ENCODE peak calls at places on chromosomes 4 and X, in nine cellular contexts. K is A549, J is GM23338, B is GM12878, Q is K562, C is HepG2, G is SK-N-SH, Y is Panc1, V is HL-60. D is an unnamed sample.

GRCh38 chrX:152817082-152817744 is 13.3 kb downstream of the CETN2 start:
- DNase-seq in K (peak), J (peak), B (no peak), Q (peak), C (no peak), G (peak), Y (no peak), V (no peak), D (no peak)

GRCh38 chr4:108762559-108763225 is at the start of gene ETNPPL:
- DNase-seq in K (peak), J (peak), B (no peak), Q (no peak), C (peak), G (peak), Y (no peak), V (peak), D (no peak)

GRCh38 chr4:150369434-150370141 is 212.4 kb upstream of the MAB21L2 start:
- DNase-seq in K (no peak), J (no peak), B (no peak), Q (no peak), C (no peak), G (no peak), Y (no peak), V (no peak), D (no peak)

GRCh38 chr4:142824368-142824767 is 21.7 kb downstream of the INPP4B start:
- DNase-seq in K (no peak), J (no peak), B (no peak), Q (no peak), C (no peak), G (no peak), Y (no peak), V (no peak), D (no peak)

GRCh38 chr4:24394041-24394440 is 190.3 kb downstream of the DHX15 start:
- DNase-seq in K (no peak), J (peak), B (no peak), Q (no peak), C (no peak), G (no peak), Y (no peak), V (no peak), D (no peak)

GRCh38 chrX:131827935-131828334 is 195.2 kb upstream of the STK26 start:
- DNase-seq in K (peak), J (peak), B (peak), Q (peak), C (no peak), G (peak), Y (no peak), V (peak), D (no peak)

GRCh38 chrX:53048169-53049126 is at the start of gene GPR173:
- DNase-seq in K (no peak), J (peak), B (no peak), Q (no peak), C (no peak), G (peak), Y (no peak), V (no peak), D (no peak)

GRCh38 chrX:65596270-65596669 is 61.7 kb upstream of the LAS1L start:
- DNase-seq in K (no peak), J (no peak), B (peak), Q (no peak), C (no peak), G (no peak), Y (no peak), V (peak), D (no peak)

GRCh38 chr4:19961092-19961491 is 290.6 kb upstream of the SLIT2 start:
- DNase-seq in K (no peak), J (no peak), B (no peak), Q (no peak), C (no peak), G (no peak), Y (no peak), V (no peak), D (no peak)

GRCh38 chr4:177222776-177223175 is 86.9 kb upstream of the NEIL3 start:
- DNase-seq in K (no peak), J (no peak), B (no peak), Q (no peak), C (no peak), G (no peak), Y (no peak), V (no peak), D (no peak)
- TF ChIP-seq REST in K (no peak), J (no peak), B (no peak), Q (no peak), C (no peak), G (no peak), Y (no peak), V (no peak), D (no peak)

GRCh38 chrX:109925656-109926055 is 77.3 kb upstream of the TMEM164 start:
- DNase-seq in K (no peak), J (no peak), B (no peak), Q (no peak), C (no peak), G (no peak), Y (no peak), V (no peak), D (no peak)

GRCh38 chrX:109926118-109926517 is 76.8 kb upstream of the TMEM164 start:
- DNase-seq in K (no peak), J (no peak), B (no peak), Q (no peak), C (no peak), G (no peak), Y (no peak), V (no peak), D (no peak)

GRCh38 chrX:109928596-109929335 is 74.1 kb upstream of the TMEM164 start:
- DNase-seq in K (no peak), J (no peak), B (no peak), Q (no peak), C (no peak), G (no peak), Y (no peak), V (no peak), D (no peak)

GRCh38 chrX:109927663-109928273 is 75.1 kb upstream of the TMEM164 start:
- DNase-seq in K (no peak), J (no peak), B (no peak), Q (no peak), C (no peak), G (no peak), Y (no peak), V (no peak), D (no peak)

DNA sequence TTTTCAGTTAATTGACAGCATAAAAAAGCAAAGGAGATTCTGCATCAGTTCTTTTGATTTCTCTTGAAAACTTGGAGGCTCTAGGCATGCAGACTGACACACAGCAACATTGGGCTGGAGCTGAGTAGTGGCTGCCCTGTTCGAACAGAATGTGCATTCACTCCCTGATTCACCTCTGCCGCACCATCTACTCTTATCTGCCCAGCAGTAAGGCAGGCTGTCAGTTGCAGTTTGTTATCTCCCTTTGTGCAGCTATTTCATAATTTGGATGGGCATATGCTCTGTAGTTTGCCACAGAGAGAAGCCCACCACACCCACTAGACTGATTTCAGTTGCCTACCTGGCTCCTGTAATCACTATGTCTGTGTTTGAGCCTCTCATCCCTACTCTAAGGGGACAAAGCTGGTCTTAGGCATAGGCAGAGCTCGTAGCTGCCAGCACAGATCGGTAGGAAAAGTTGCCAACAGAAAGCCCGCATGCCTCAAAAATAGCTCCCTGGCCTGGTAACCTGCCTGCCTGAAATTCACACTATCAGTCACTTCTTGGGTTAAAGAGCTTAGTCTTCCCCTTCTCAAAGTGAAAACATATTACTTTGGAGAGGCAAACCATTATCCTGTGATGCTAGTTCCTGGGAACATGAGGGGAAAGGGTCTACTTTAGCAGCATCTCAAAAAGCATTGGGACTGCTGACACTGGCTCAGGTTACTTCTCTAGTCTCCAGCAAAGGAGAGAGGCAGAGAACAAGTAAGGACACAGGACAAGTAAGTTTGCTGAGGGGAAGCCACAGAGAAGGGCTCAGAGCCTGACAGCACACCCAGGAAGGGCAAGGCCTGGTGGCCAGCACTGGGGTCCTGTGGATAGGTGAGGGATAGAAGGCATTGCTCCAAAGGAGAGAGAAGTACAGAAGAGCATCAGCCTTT is 75.9 kb upstream of the TMEM164 start:
- DNase-seq in K (no peak), J (no peak), B (no peak), Q (peak), C (no peak), G (no peak), Y (no peak), V (no peak), D (no peak)
- TF ChIP-seq REST in K (no peak), J (no peak), B (no peak), Q (no peak), C (no peak), G (no peak), Y (no peak), V (no peak), D (no peak)

GRCh38 chrX:110418857-110419249 is 60.2 kb downstream of the RTL9 start:
- DNase-seq in K (no peak), J (no peak), B (no peak), Q (peak), C (no peak), G (no peak), Y (no peak), V (no peak), D (no peak)
- TF ChIP-seq REST in K (no peak), J (no peak), B (no peak), Q (no peak), C (no peak), G (no peak), Y (no peak), V (no peak), D (no peak)

DNA sequence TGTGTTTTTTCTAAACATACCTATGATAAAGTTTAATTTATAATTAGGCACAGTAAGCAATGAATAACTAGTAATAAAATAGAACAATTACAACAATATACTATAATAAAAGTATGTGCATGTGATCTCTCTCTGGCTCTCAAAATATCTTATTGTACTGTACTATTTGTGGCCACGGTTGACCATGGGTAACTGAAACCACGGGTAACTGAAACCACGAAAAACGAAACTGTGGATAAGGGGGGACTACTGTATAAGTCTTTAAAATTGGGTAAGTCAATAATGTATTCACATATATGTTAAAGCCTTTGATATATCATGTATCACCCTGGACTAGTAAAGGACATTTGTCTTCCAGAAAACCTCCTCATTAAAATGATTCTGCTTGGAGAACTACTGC is 20.0 kb downstream of the TMEM154 start:
- DNase-seq in K (no peak), J (no peak), B (no peak), Q (no peak), C (no peak), G (no peak), Y (no peak), V (no peak), D (no peak)
- TF ChIP-seq REST in K (no peak), J (no peak), B (no peak), Q (no peak), C (no peak), G (no peak), Y (no peak), V (no peak), D (no peak)

DNA sequence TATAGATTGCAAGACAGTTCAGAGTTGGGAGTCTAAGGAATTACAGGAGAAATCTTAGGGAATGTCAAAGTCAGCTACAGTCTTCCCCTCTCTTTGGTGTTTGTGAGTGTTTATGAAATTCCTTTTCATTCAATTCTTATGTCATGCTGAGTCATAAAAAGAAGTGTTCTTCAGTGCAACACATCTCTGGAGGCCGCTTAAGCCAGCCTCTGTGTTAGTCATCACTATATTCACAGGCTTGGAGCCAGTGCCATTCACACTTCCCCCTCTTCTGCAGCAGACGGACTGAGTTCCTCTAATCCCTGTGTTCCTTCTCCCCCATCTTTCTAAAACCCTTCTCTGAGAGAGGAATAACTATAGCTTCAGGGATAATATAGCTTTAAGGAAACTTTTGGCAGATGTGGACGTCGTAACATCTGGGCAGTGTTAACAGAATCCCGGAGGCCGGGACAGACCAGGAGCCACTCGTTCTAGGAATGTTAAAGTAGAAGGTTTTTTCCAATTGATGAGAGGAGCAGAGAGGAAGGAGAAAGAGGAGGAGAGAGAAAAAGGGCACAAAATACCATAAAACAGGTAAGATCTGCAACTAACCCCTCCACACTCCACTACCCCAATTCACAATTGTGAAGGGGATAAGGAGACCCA is at the start of gene SRPX2:
- DNase-seq in K (peak), J (no peak), B (no peak), Q (no peak), C (no peak), G (no peak), Y (peak), V (no peak), D (peak)
- TF ChIP-seq REST in K (no peak), J (no peak), B (no peak), Q (no peak), C (no peak), G (no peak), Y (no peak), V (no peak), D (no peak)

GRCh38 chrX:4844376-4844775 is 1130.9 kb upstream of the PRKX start:
- DNase-seq in K (no peak), J (no peak), B (no peak), Q (no peak), C (no peak), G (no peak), Y (no peak), V (no peak), D (no peak)

GRCh38 chrX:4851534-4851933 is 1138.1 kb upstream of the PRKX start:
- DNase-seq in K (no peak), J (no peak), B (no peak), Q (no peak), C (no peak), G (no peak), Y (no peak), V (no peak), D (no peak)

DNA sequence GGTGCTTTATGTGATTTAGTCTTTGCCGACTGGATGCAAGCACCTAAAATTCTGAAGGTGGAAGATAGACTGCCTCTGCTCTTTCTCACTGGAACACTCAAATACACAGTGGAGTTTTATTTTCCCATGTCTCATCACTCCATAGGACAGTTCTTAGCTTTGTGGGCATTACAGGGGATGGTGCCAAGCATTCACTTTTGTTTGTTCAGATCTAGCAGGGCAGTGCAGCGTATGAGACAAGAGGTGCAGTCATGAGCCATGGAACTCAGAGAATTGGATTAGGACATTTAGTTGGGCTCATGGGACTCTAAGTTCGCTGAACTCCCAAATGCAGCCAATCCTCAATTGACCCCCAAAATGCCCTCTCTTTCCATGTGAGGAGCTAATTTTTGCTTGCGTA is 1136.9 kb upstream of the PRKX start:
- DNase-seq in K (no peak), J (no peak), B (no peak), Q (no peak), C (no peak), G (no peak), Y (no peak), V (no peak), D (no peak)
- TF ChIP-seq REST in K (no peak), J (no peak), B (no peak), Q (no peak), C (no peak), G (no peak), Y (no peak), V (no peak), D (no peak)

D was measured in HCT116.